ENCODE peak calls at places on chromosomes 6 and 20, in six cellular contexts. One of them, this sample, is unnamed.

GRCh38 chr6:24307881-24308280 is 50.0 kb downstream of the DCDC2 start:
- DNase-seq in AG09309: no peak
- DNase-seq in substantia nigra: no peak
- DNase-seq in T-helper 9 cell: no peak
- DNase-seq in GF-D8: no peak
- DNase-seq in endothelial cell: no peak
- DNase-seq in this sample: no peak

GRCh38 chr6:98384334-98384733 is 450.0 kb upstream of the POU3F2 start:
- DNase-seq in substantia nigra: no peak
- DNase-seq in AG09309: no peak
- DNase-seq in GF-D8: no peak
- DNase-seq in T-helper 9 cell: no peak
- DNase-seq in endothelial cell: no peak
- DNase-seq in this sample: no peak

GRCh38 chr20:59805266-59805665 is 128.2 kb downstream of the SYCP2 start:
- DNase-seq in endothelial cell: no peak
- DNase-seq in GF-D8: no peak
- DNase-seq in substantia nigra: no peak
- DNase-seq in AG09309: no peak
- DNase-seq in T-helper 9 cell: no peak
- DNase-seq in this sample: no peak

GRCh38 chr6:168052291-168052891 is 26.6 kb downstream of the FRMD1 start:
- DNase-seq in T-helper 9 cell: no peak
- DNase-seq in endothelial cell: no peak
- DNase-seq in substantia nigra: no peak
- DNase-seq in AG09309: no peak
- DNase-seq in GF-D8: no peak
- DNase-seq in this sample: no peak

GRCh38 chr20:64247970-64248841 is 7.3 kb upstream of the PCMTD2 start:
- DNase-seq in endothelial cell: no peak
- DNase-seq in substantia nigra: no peak
- DNase-seq in T-helper 9 cell: no peak
- DNase-seq in AG09309: no peak
- DNase-seq in GF-D8: no peak
- DNase-seq in this sample: no peak

GRCh38 chr6:116047173-116047933 is 13.3 kb downstream of the FRK start:
- DNase-seq in T-helper 9 cell: no peak
- DNase-seq in substantia nigra: no peak
- DNase-seq in GF-D8: no peak
- DNase-seq in endothelial cell: no peak
- DNase-seq in AG09309: no peak
- DNase-seq in this sample: no peak

GRCh38 chr20:46581386-46581785 is 30.9 kb upstream of the OCSTAMP start:
- DNase-seq in T-helper 9 cell: no peak
- DNase-seq in endothelial cell: no peak
- DNase-seq in GF-D8: no peak
- DNase-seq in substantia nigra: no peak
- DNase-seq in AG09309: no peak
- DNase-seq in this sample: no peak

GRCh38 chr20:37392441-37393195 is 46.7 kb downstream of the SRC start:
- DNase-seq in substantia nigra: no peak
- DNase-seq in GF-D8: no peak
- DNase-seq in endothelial cell: no peak
- DNase-seq in T-helper 9 cell: no peak
- DNase-seq in AG09309: no peak
- DNase-seq in this sample: no peak

GRCh38 chr20:15875446-15875845 is 697.8 kb downstream of the KIF16B start:
- DNase-seq in endothelial cell: no peak
- DNase-seq in T-helper 9 cell: no peak
- DNase-seq in substantia nigra: no peak
- DNase-seq in AG09309: no peak
- DNase-seq in GF-D8: no peak
- DNase-seq in this sample: no peak

GRCh38 chr20:63337786-63338420 is 23.2 kb downstream of the CHRNA4 start:
- DNase-seq in AG09309: no peak
- DNase-seq in T-helper 9 cell: no peak
- DNase-seq in endothelial cell: no peak
- DNase-seq in GF-D8: no peak
- DNase-seq in substantia nigra: no peak
- DNase-seq in this sample: no peak

GRCh38 chr6:49912193-49912592 is 45.9 kb upstream of the CRISP1 start:
- DNase-seq in endothelial cell: no peak
- DNase-seq in AG09309: no peak
- DNase-seq in substantia nigra: no peak
- DNase-seq in T-helper 9 cell: no peak
- DNase-seq in GF-D8: no peak
- DNase-seq in this sample: no peak

GRCh38 chr6:142542704-142543233 is 241.0 kb downstream of the ADGRG6 start:
- DNase-seq in GF-D8: no peak
- DNase-seq in substantia nigra: no peak
- DNase-seq in T-helper 9 cell: no peak
- DNase-seq in endothelial cell: no peak
- DNase-seq in AG09309: peak; percentile 64
- DNase-seq in this sample: peak; percentile 48

GRCh38 chr20:12965880-12966270 is 42.9 kb upstream of the SPTLC3 start:
- DNase-seq in substantia nigra: no peak
- DNase-seq in GF-D8: no peak
- DNase-seq in T-helper 9 cell: no peak
- DNase-seq in endothelial cell: no peak
- DNase-seq in AG09309: no peak
- DNase-seq in this sample: no peak

GRCh38 chr6:82488403-82488802 is 124.8 kb downstream of the TPBG start:
- DNase-seq in T-helper 9 cell: no peak
- DNase-seq in endothelial cell: no peak
- DNase-seq in substantia nigra: no peak
- DNase-seq in GF-D8: no peak
- DNase-seq in AG09309: no peak
- DNase-seq in this sample: no peak

GRCh38 chr6:164854526-164854925 is 454.9 kb downstream of the C6orf118 start:
- DNase-seq in AG09309: no peak
- DNase-seq in endothelial cell: no peak
- DNase-seq in substantia nigra: no peak
- DNase-seq in GF-D8: no peak
- DNase-seq in T-helper 9 cell: no peak
- DNase-seq in this sample: no peak

GRCh38 chr6:148835920-148836441 is 89.2 kb downstream of the UST start:
- DNase-seq in substantia nigra: no peak
- DNase-seq in T-helper 9 cell: no peak
- DNase-seq in AG09309: peak; percentile 88
- DNase-seq in GF-D8: no peak
- DNase-seq in endothelial cell: no peak
- DNase-seq in this sample: peak; percentile 83

GRCh38 chr6:40986871-40987270 is 52.1 kb downstream of the UNC5CL start:
- DNase-seq in GF-D8: no peak
- DNase-seq in endothelial cell: no peak
- DNase-seq in substantia nigra: no peak
- DNase-seq in AG09309: no peak
- DNase-seq in T-helper 9 cell: no peak
- DNase-seq in this sample: no peak

GRCh38 chr6:33797635-33798342 is 6.0 kb downstream of the MLN start:
- DNase-seq in GF-D8: no peak
- DNase-seq in T-helper 9 cell: no peak
- DNase-seq in endothelial cell: no peak
- DNase-seq in AG09309: no peak
- DNase-seq in substantia nigra: no peak
- DNase-seq in this sample: no peak

GRCh38 chr6:8110117-8110721 is 7.9 kb upstream of the EEF1E1 start:
- DNase-seq in GF-D8: no peak
- DNase-seq in AG09309: no peak
- DNase-seq in endothelial cell: no peak
- DNase-seq in substantia nigra: no peak
- DNase-seq in T-helper 9 cell: no peak
- DNase-seq in this sample: no peak

GRCh38 chr6:130070747-130071146 is 52.4 kb downstream of the L3MBTL3 start:
- DNase-seq in endothelial cell: no peak
- DNase-seq in substantia nigra: no peak
- DNase-seq in AG09309: no peak
- DNase-seq in GF-D8: no peak
- DNase-seq in T-helper 9 cell: no peak
- DNase-seq in this sample: no peak

GRCh38 chr6:131125431-131125830 is 9.8 kb upstream of the AKAP7 start:
- DNase-seq in endothelial cell: no peak
- DNase-seq in AG09309: no peak
- DNase-seq in substantia nigra: no peak
- DNase-seq in GF-D8: no peak
- DNase-seq in T-helper 9 cell: no peak
- DNase-seq in this sample: peak; percentile 11

GRCh38 chr20:40863337-40863919 is 165.2 kb upstream of the TOP1 start:
- DNase-seq in T-helper 9 cell: no peak
- DNase-seq in substantia nigra: no peak
- DNase-seq in AG09309: no peak
- DNase-seq in GF-D8: no peak
- DNase-seq in endothelial cell: no peak
- DNase-seq in this sample: no peak